ENCODE peak calls at places on chromosomes 7 and 10, in ten cellular contexts. Q is CD4-positive, alpha-beta T cell; N is esophagus squamous epithelium; T is fibroblast of pulmonary artery; M is H9; C is uterus; X is spleen; P is bronchial epithelial cell; E is MCF 10A; V is tibial nerve. R is an unnamed sample.

GRCh38 chr10:95832216-95833037 is 75.3 kb upstream of the CC2D2B start:
- DNase-seq in Q (peak), N (no peak), T (no peak), M (no peak), C (no peak), X (peak), P (no peak), E (no peak), V (no peak), R (no peak)

GRCh38 chr7:137354361-137354760 is 10.8 kb upstream of the PTN start:
- DNase-seq in Q (no peak), N (no peak), T (peak), M (no peak), C (no peak), X (no peak), P (no peak), E (peak), V (no peak), R (no peak)

GRCh38 chr10:70234668-70235447 is 1.6 kb upstream of the PPA1 start:
- DNase-seq in Q (no peak), N (no peak), T (peak), M (no peak), C (peak), X (peak), P (no peak), E (no peak), V (peak), R (no peak)

GRCh38 chr7:113010377-113010776 is 76.2 kb downstream of the GPR85 start:
- DNase-seq in Q (no peak), N (no peak), T (no peak), M (no peak), C (no peak), X (no peak), P (no peak), E (no peak), V (no peak), R (no peak)

GRCh38 chr7:47724335-47724982 is 142.5 kb upstream of the TNS3 start:
- DNase-seq in Q (no peak), N (no peak), T (peak), M (peak), C (no peak), X (no peak), P (peak), E (peak), V (no peak), R (peak)

GRCh38 chr10:63396123-63396719 is 69.6 kb downstream of the JMJD1C start:
- DNase-seq in Q (no peak), N (no peak), T (peak), M (no peak), C (no peak), X (no peak), P (no peak), E (no peak), V (no peak), R (no peak)

GRCh38 chr7:154777023-154777422 is 225.9 kb downstream of the PAXIP1 start:
- DNase-seq in Q (no peak), N (no peak), T (no peak), M (no peak), C (no peak), X (no peak), P (peak), E (peak), V (no peak), R (no peak)

GRCh38 chr7:47670738-47671137 is 88.8 kb upstream of the TNS3 start:
- DNase-seq in Q (no peak), N (peak), T (no peak), M (no peak), C (no peak), X (peak), P (no peak), E (no peak), V (no peak), R (no peak)

GRCh38 chr7:44876393-44876792 is 8.9 kb downstream of the PURB start:
- DNase-seq in Q (no peak), N (no peak), T (no peak), M (no peak), C (no peak), X (no peak), P (no peak), E (no peak), V (no peak), R (no peak)

GRCh38 chr7:30694218-30694745 is 12.0 kb upstream of the CRHR2 start:
- DNase-seq in Q (no peak), N (no peak), T (no peak), M (no peak), C (no peak), X (no peak), P (no peak), E (no peak), V (no peak), R (no peak)

GRCh38 chr10:4151466-4151865 is 366.5 kb upstream of the KLF6 start:
- DNase-seq in Q (no peak), N (no peak), T (no peak), M (peak), C (no peak), X (no peak), P (no peak), E (no peak), V (no peak), R (no peak)

GRCh38 chr7:155807805-155808550 is 4.3 kb downstream of the SHH start:
- DNase-seq in Q (no peak), N (no peak), T (no peak), M (peak), C (no peak), X (peak), P (no peak), E (no peak), V (no peak), R (no peak)

GRCh38 chr7:101108330-101108857 is 18.5 kb upstream of the SERPINE1 start:
- DNase-seq in Q (no peak), N (no peak), T (peak), M (no peak), C (no peak), X (no peak), P (no peak), E (peak), V (peak), R (no peak)

GRCh38 chr10:114228156-114228555 is 10.9 kb upstream of the VWA2 start:
- DNase-seq in Q (no peak), N (no peak), T (no peak), M (no peak), C (no peak), X (no peak), P (no peak), E (no peak), V (no peak), R (no peak)

GRCh38 chr10:57955076-57955475 is 312.6 kb downstream of the IPMK start:
- DNase-seq in Q (no peak), N (no peak), T (peak), M (no peak), C (no peak), X (no peak), P (no peak), E (peak), V (no peak), R (no peak)

GRCh38 chr10:50554995-50555568 is 68.7 kb downstream of the SGMS1 start:
- DNase-seq in Q (no peak), N (no peak), T (peak), M (peak), C (no peak), X (no peak), P (no peak), E (peak), V (no peak), R (no peak)

GRCh38 chr10:18377898-18378297 is 237.7 kb downstream of the CACNB2 start:
- DNase-seq in Q (no peak), N (no peak), T (no peak), M (no peak), C (no peak), X (no peak), P (no peak), E (no peak), V (no peak), R (no peak)

GRCh38 chr10:125016123-125016522 is 74.2 kb downstream of the ZRANB1 start:
- DNase-seq in Q (no peak), N (no peak), T (no peak), M (no peak), C (no peak), X (no peak), P (no peak), E (no peak), V (no peak), R (no peak)

GRCh38 chr7:158444501-158445420 is 142.9 kb downstream of the PTPRN2 start:
- DNase-seq in Q (no peak), N (no peak), T (no peak), M (no peak), C (no peak), X (no peak), P (no peak), E (no peak), V (no peak), R (peak)

GRCh38 chr7:44622342-44623151 is 16.1 kb downstream of the OGDH start:
- DNase-seq in Q (peak), N (no peak), T (no peak), M (no peak), C (no peak), X (no peak), P (no peak), E (no peak), V (no peak), R (no peak)

GRCh38 chr7:44277851-44278250 is 47.5 kb downstream of the CAMK2B start:
- DNase-seq in Q (no peak), N (no peak), T (peak), M (no peak), C (no peak), X (no peak), P (no peak), E (peak), V (no peak), R (no peak)

GRCh38 chr10:49081532-49082275 is 33.6 kb downstream of the VSTM4 start:
- DNase-seq in Q (no peak), N (no peak), T (no peak), M (peak), C (no peak), X (no peak), P (no peak), E (no peak), V (no peak), R (no peak)

GRCh38 chr7:359776-360361 is 69.9 kb downstream of the FOXL3 start:
- DNase-seq in Q (no peak), N (no peak), T (no peak), M (no peak), C (no peak), X (peak), P (no peak), E (no peak), V (no peak), R (no peak)

GRCh38 chr7:108525327-108525984 is 479 bp downstream of the PNPLA8 start:
- DNase-seq in Q (no peak), N (no peak), T (peak), M (peak), C (no peak), X (no peak), P (peak), E (peak), V (no peak), R (no peak)

GRCh38 chr7:35691827-35692307 is 3.1 kb downstream of the HERPUD2 start:
- DNase-seq in Q (peak), N (no peak), T (no peak), M (no peak), C (no peak), X (peak), P (no peak), E (no peak), V (no peak), R (no peak)

GRCh38 chr10:13659887-13660544 is 73.3 kb downstream of the PRPF18 start:
- DNase-seq in Q (peak), N (no peak), T (peak), M (no peak), C (peak), X (peak), P (peak), E (peak), V (peak), R (no peak)

DNA sequence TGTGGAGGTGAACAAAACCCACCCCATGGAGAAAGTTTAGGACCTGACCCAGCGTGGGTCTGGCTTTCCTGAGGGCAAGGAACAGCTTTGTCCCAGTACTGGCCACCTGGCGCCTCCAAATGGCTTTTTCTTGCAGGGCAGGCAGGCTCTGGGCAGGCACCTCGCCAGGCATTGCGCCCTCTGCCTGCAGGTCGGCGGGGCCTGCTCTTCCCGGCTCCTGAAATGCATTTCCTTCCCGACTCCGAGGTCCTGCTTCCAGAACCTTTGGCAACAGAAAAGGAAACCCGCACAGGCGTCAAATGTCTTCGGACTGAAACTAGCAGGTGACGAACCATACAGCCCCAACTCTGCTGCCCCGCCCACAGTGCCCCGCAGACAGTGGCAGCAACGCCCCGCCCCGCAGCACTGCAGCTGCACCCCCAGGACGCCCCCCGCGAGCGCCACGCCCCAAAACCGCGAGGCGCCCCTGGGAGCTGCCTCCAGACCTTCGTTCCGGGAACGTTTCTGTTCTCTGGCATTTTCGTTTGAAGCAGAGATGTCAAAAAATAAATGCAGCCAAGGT is 65.5 kb downstream of the C10orf143 start:
- DNase-seq in Q (no peak), N (no peak), T (no peak), M (peak), C (no peak), X (no peak), P (no peak), E (peak), V (no peak), R (no peak)
- TF ChIP-seq CTCF in Q (no peak), N (no peak), T (no peak), M (peak), C (no peak), X (no peak), P (no peak), E (peak), V (no peak), R (no peak)

DNA sequence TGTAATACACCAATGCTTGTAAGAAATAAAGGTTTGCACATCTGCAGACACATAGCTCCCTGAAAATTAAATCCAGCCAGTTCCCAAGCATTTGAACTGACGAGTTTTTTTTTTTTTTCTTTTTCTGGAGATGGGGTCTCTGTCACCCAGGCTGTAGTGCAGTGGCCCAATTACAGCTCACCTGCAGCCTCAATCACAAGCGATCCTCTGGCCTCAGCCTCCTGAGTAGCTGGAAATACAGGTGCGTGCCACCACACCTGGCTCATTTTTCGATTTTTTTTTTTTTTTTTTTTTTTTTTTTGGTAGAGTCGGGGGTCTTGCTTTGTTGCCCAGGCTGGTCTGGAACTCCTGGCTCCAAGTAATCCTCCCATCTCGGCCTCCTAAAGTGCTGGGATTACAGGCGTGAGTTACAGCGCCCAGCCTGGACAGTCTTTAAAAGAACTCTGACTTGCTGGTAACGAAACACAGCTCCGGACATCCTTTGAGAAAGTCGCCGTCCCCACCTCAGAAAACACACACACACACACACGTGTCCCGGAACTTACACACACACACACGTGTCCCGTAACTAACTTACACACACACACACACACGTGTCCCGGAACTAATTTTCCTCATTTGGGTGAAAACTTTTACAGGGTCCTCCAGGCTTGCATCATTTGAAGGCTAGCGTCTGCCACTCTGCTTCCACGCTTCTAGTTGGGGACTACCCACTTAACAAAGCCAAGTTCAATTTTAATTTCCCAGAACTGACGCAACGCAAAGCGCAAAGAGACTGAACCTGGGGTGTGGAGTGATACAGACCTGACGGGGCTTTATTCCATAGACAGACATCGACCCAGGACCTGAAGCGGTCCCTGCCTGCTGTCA is 18.6 kb downstream of the OCM2 start:
- DNase-seq in Q (peak), N (no peak), T (peak), M (no peak), C (no peak), X (no peak), P (peak), E (peak), V (no peak), R (no peak)
- TF ChIP-seq CTCF in Q (no peak), N (no peak), T (no peak), M (no peak), C (no peak), X (no peak), P (no peak), E (no peak), V (no peak), R (no peak)

DNA sequence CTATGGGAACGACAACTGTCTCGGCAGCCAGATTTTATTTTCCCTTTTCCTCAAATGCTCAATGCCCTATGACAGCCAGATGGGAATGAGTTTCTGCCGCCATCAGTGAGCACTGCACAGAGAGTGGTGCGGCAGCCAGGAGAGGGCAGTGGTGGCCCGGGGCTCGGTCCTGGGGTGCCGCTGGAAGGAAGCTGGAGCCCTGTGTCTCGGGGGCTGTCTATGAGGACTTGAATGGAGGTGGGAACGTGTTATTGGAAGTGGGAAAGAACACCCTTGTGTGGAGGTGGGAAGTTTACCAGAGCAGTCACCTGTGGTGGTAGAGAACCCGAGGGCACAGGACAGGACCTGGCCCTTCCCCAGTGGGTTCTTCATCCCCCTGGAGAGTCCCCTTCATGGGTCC is 35.8 kb downstream of the JAKMIP3 start:
- DNase-seq in Q (no peak), N (no peak), T (no peak), M (peak), C (no peak), X (no peak), P (no peak), E (no peak), V (no peak), R (peak)
- TF ChIP-seq CTCF in Q (no peak), N (no peak), T (no peak), M (peak), C (no peak), X (no peak), P (no peak), E (no peak), V (no peak), R (no peak)

DNA sequence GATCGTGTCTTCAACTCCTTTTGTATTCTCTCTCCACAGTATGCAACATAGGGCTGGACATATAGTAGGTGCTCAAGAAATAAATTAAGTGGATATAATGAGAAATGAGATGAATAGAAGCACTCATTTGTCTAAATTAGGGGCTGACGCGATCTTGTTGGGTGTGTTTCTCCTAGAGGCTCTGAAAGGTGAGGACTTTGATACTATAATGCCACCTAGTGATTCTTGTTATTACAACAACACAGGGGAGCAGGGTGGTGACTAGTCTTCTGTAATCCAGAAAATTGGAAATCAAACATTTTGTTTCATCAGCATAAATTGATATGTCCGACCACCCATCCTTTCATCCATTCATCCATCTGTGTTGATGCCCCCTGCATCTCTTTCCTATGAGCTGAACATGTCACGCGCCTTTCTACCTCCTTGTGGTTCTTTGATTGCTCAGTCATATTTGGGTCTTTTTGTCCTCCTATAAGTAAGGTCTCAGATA is 3.4 kb upstream of the CFAP58 start:
- DNase-seq in Q (no peak), N (no peak), T (peak), M (no peak), C (no peak), X (no peak), P (peak), E (peak), V (no peak), R (no peak)
- TF ChIP-seq CTCF in Q (peak), N (peak), T (peak), M (peak), C (peak), X (peak), P (peak), E (peak), V (peak), R (peak)

GRCh38 chr10:89267056-89267455 is 15.5 kb upstream of the LIPA start:
- DNase-seq in Q (no peak), N (no peak), T (no peak), M (no peak), C (no peak), X (no peak), P (no peak), E (no peak), V (no peak), R (no peak)
- TF ChIP-seq CTCF in Q (no peak), N (no peak), T (no peak), M (no peak), C (no peak), X (no peak), P (no peak), E (no peak), V (no peak), R (no peak)

GRCh38 chr7:32428546-32428945 is 61.6 kb downstream of the LSM5 start:
- DNase-seq in Q (no peak), N (no peak), T (no peak), M (peak), C (no peak), X (no peak), P (no peak), E (no peak), V (no peak), R (no peak)

GRCh38 chr7:32427769-32428291 is 62.4 kb downstream of the LSM5 start:
- DNase-seq in Q (peak), N (no peak), T (peak), M (peak), C (peak), X (peak), P (peak), E (peak), V (peak), R (peak)
- TF ChIP-seq CTCF in Q (no peak), N (no peak), T (peak), M (peak), C (no peak), X (no peak), P (peak), E (no peak), V (peak), R (peak)